ENCODE peak calls at places on chromosomes 11 and 22, in four cellular contexts. One of them, this sample, is unnamed.

GRCh38 chr11:110131386-110132123 is 38.4 kb downstream of the ZC3H12C start:
- DNase-seq in RWPE1: peak; percentile 31
- DNase-seq in AG04449: no peak
- DNase-seq in uterus: no peak
- DNase-seq in this sample: no peak

GRCh38 chr11:76835928-76836612 is 24.6 kb upstream of the ACER3 start:
- DNase-seq in RWPE1: peak; percentile 30
- DNase-seq in uterus: no peak
- DNase-seq in AG04449: no peak
- DNase-seq in this sample: peak; percentile 64

GRCh38 chr11:44674809-44675208 is 52.0 kb upstream of the TSPAN18 start:
- DNase-seq in AG04449: no peak
- DNase-seq in RWPE1: no peak
- DNase-seq in uterus: no peak
- DNase-seq in this sample: no peak

GRCh38 chr11:14203392-14203791 is 155.6 kb downstream of the RRAS2 start:
- DNase-seq in uterus: no peak
- DNase-seq in AG04449: no peak
- DNase-seq in RWPE1: no peak
- DNase-seq in this sample: no peak

GRCh38 chr11:43268161-43268560 is 43.6 kb upstream of the API5 start:
- DNase-seq in RWPE1: no peak
- DNase-seq in uterus: peak; percentile 19
- DNase-seq in AG04449: no peak
- DNase-seq in this sample: no peak

GRCh38 chr11:73989156-73989555 is 6.5 kb upstream of the UCP2 start:
- DNase-seq in AG04449: no peak
- DNase-seq in RWPE1: no peak
- DNase-seq in uterus: no peak
- DNase-seq in this sample: no peak

GRCh38 chr11:498297-499181 is 8.5 kb downstream of the RNH1 start:
- DNase-seq in RWPE1: no peak
- DNase-seq in AG04449: no peak
- DNase-seq in uterus: peak; percentile 16
- DNase-seq in this sample: no peak

GRCh38 chr11:43574949-43575915 is 105.3 kb upstream of the HSD17B12 start:
- DNase-seq in RWPE1: no peak
- DNase-seq in uterus: no peak
- DNase-seq in AG04449: peak; percentile 9
- DNase-seq in this sample: no peak

GRCh38 chr11:1195690-1196515 is 27.0 kb upstream of the MUC5B start:
- DNase-seq in uterus: peak; percentile 8
- DNase-seq in AG04449: no peak
- DNase-seq in RWPE1: no peak
- DNase-seq in this sample: no peak

DNA sequence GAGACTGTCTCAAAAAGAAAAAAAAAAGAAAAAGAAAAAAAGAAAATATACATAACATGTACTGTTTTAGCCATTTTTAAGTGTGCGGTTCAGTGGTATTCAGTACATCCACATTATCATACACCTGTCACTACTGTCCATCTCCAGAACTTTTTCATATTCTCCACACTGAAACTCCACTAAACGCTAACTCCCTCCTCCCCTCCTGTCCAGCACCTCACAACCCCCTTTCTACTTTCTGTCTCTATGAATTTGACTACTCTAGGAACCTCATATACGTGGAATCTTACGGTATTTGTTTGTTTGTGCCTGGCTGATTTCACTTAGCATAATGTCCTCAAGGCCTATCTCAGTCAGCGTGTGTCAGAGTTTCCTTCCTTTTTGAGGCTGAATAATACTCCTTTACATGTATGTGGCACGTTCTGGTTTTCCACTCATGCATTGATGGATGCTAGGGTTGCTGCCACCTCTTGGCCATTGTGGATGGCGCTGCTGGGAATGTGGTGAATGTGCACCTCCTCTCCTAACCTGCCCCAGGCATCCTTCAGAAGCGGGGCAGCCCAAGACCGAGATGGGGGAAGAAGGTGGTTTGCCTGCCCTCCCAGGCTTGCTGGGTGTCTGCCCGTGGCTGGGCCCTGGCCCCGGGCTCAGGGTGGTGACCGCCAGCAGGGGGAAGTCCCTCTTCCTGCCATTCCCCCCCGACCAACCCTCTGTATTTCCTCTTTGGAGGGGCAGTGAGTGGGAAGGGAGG is 60.5 kb downstream of the BCR start:
- DNase-seq in RWPE1: no peak
- DNase-seq in uterus: no peak
- DNase-seq in AG04449: no peak
- DNase-seq in this sample: no peak
- TF ChIP-seq CTCF in RWPE1: no peak
- TF ChIP-seq CTCF in uterus: no peak
- TF ChIP-seq CTCF in AG04449: peak; percentile 13
- TF ChIP-seq CTCF in this sample: no peak

GRCh38 chr11:34516247-34517040 is 2.9 kb upstream of the ELF5 start:
- DNase-seq in uterus: no peak
- DNase-seq in AG04449: no peak
- DNase-seq in RWPE1: no peak
- DNase-seq in this sample: no peak
- TF ChIP-seq CTCF in uterus: no peak
- TF ChIP-seq CTCF in AG04449: no peak
- TF ChIP-seq CTCF in RWPE1: no peak
- TF ChIP-seq CTCF in this sample: no peak

GRCh38 chr11:20132667-20133039 is 27.6 kb downstream of the DBX1 start:
- DNase-seq in AG04449: no peak
- DNase-seq in RWPE1: no peak
- DNase-seq in uterus: no peak
- DNase-seq in this sample: no peak
- TF ChIP-seq CTCF in AG04449: no peak
- TF ChIP-seq CTCF in RWPE1: peak; percentile 64
- TF ChIP-seq CTCF in uterus: no peak
- TF ChIP-seq CTCF in this sample: no peak

DNA sequence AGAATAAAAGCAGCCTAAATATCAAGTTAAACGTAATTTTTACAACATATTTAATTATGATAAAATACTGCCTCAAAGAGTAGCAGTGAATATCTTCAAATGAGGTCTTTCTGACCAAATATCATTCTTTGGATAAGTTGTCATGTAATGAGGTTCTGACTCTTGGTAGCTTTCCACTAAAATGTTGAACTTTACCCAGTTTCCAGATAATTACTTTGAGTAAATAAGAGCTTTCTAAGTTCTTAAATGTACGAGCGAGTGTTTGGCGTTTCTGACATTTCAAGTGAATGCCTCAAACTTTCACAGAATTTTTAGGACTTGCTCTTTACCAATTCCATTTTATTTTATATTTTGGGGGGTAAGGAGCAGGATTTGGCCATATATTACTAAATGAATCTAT is 1515.2 kb downstream of the FAM181B start:
- DNase-seq in uterus: no peak
- DNase-seq in AG04449: no peak
- DNase-seq in RWPE1: no peak
- DNase-seq in this sample: no peak
- TF ChIP-seq CTCF in uterus: no peak
- TF ChIP-seq CTCF in AG04449: no peak
- TF ChIP-seq CTCF in RWPE1: no peak
- TF ChIP-seq CTCF in this sample: no peak

GRCh38 chr11:75246673-75247350 is 6.2 kb downstream of the TPBGL start:
- DNase-seq in uterus: peak; percentile 3
- DNase-seq in RWPE1: no peak
- DNase-seq in AG04449: no peak
- DNase-seq in this sample: no peak

GRCh38 chr11:75244052-75244814 is 3.7 kb downstream of the TPBGL start:
- DNase-seq in RWPE1: no peak
- DNase-seq in uterus: no peak
- DNase-seq in AG04449: no peak
- DNase-seq in this sample: no peak

GRCh38 chr11:75242722-75243600 is 2.4 kb downstream of the TPBGL start:
- DNase-seq in RWPE1: no peak
- DNase-seq in uterus: no peak
- DNase-seq in AG04449: no peak
- DNase-seq in this sample: no peak

GRCh38 chr11:75246006-75246672 is 5.6 kb downstream of the TPBGL start:
- DNase-seq in uterus: peak; percentile 34
- DNase-seq in RWPE1: no peak
- DNase-seq in AG04449: no peak
- DNase-seq in this sample: no peak

GRCh38 chr11:75245356-75246005 is 4.9 kb downstream of the TPBGL start:
- DNase-seq in RWPE1: no peak
- DNase-seq in AG04449: no peak
- DNase-seq in uterus: no peak
- DNase-seq in this sample: no peak
- TF ChIP-seq CTCF in RWPE1: no peak
- TF ChIP-seq CTCF in AG04449: no peak
- TF ChIP-seq CTCF in uterus: no peak
- TF ChIP-seq CTCF in this sample: no peak

GRCh38 chr11:47997063-47998053 is 17.0 kb downstream of the PTPRJ start:
- DNase-seq in uterus: no peak
- DNase-seq in RWPE1: no peak
- DNase-seq in AG04449: no peak
- DNase-seq in this sample: no peak
- TF ChIP-seq CTCF in uterus: no peak
- TF ChIP-seq CTCF in RWPE1: no peak
- TF ChIP-seq CTCF in AG04449: no peak
- TF ChIP-seq CTCF in this sample: no peak

GRCh38 chr11:117519170-117519569 is 191.5 kb downstream of the CEP164 start:
- DNase-seq in AG04449: no peak
- DNase-seq in RWPE1: no peak
- DNase-seq in uterus: no peak
- DNase-seq in this sample: no peak
- TF ChIP-seq CTCF in AG04449: no peak
- TF ChIP-seq CTCF in RWPE1: no peak
- TF ChIP-seq CTCF in uterus: no peak
- TF ChIP-seq CTCF in this sample: no peak

GRCh38 chr22:30640361-30640760 is 4.8 kb downstream of the SLC35E4 start:
- DNase-seq in RWPE1: no peak
- DNase-seq in AG04449: no peak
- DNase-seq in uterus: no peak
- DNase-seq in this sample: no peak

GRCh38 chr22:30637701-30638114 is 2.1 kb downstream of the SLC35E4 start:
- DNase-seq in RWPE1: no peak
- DNase-seq in uterus: no peak
- DNase-seq in AG04449: no peak
- DNase-seq in this sample: no peak

GRCh38 chr22:30635273-30636225 is at the start of gene SLC35E4:
- DNase-seq in uterus: peak; percentile 97
- DNase-seq in RWPE1: peak; percentile 84
- DNase-seq in AG04449: peak; percentile 12
- DNase-seq in this sample: peak; percentile 93

GRCh38 chr22:30634477-30635233 is 926 bp upstream of the SLC35E4 start:
- DNase-seq in uterus: peak; percentile 88
- DNase-seq in RWPE1: peak; percentile 85
- DNase-seq in AG04449: peak; percentile 54
- DNase-seq in this sample: peak; percentile 88

DNA sequence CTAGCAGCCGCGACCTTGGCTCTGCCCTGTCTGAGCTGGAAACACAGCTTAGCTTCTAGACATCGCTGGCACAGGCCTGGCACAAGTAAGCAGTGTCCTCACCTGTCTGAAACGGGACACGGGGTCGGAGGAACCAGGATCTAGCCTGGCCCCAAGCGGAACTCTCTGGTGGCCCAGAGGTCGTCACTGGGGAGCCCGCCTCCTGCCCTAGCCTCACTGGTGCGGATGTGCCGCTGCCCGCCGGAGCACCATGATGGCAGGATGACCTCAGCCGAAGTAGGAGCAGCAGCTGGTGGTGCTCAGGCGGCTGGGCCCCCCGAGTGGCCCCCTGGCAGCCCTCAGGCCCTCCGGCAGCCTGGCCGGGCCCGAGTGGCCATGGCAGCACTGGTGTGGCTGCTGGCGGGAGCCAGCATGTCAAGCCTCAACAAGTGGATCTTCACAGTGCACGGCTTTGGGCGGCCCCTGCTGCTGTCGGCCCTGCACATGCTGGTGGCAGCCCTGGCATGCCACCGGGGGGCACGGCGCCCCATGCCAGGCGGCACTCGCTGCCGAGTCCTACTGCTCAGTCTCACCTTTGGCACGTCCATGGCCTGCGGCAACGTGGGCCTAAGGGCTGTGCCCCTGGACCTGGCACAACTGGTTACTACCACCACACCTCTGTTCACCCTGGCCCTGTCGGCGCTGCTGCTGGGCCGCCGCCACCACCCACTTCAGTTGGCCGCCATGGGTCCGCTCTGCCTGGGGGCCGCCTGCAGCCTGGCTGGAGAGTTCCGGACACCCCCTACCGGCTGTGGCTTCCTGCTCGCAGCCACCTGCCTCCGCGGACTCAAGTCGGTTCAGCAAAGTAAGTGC is 871 bp downstream of the SLC35E4 start:
- DNase-seq in uterus: peak; percentile 27
- DNase-seq in AG04449: no peak
- DNase-seq in RWPE1: no peak
- DNase-seq in this sample: no peak
- TF ChIP-seq CTCF in uterus: no peak
- TF ChIP-seq CTCF in AG04449: peak; percentile 14
- TF ChIP-seq CTCF in RWPE1: no peak
- TF ChIP-seq CTCF in this sample: no peak

GRCh38 chr11:17314232-17314547 is 37.4 kb upstream of the NCR3LG1 start:
- DNase-seq in AG04449: peak; percentile 57
- DNase-seq in RWPE1: peak; percentile 45
- DNase-seq in uterus: no peak
- DNase-seq in this sample: no peak

GRCh38 chr11:17313349-17314231 is 37.1 kb downstream of the NUCB2 start:
- DNase-seq in uterus: no peak
- DNase-seq in RWPE1: no peak
- DNase-seq in AG04449: peak; percentile 1
- DNase-seq in this sample: no peak

DNA sequence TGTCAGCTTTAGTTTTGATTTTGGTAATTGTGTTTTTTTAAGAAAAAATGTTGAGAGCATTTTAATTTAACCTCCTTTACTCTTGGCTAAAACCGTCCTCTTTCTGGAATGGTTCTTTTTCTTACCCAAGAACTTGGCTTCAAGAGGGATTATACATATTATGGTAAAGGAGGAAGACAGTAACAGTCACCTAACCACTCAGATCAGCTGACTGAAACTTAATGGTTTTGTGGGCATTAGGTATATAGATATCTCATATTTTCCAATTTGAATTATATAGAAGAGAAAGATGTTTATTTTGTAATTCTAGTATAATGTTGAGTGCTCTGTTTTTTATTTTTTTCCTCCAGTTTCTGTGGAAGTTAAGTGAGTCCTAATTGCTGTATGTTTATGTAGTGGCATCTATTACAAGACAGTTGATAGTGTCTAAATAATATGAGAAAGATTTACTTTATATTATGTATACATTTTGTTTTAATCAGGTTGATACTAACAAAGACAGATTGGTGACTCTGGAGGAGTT is 36.6 kb upstream of the NCR3LG1 start:
- DNase-seq in uterus: no peak
- DNase-seq in AG04449: no peak
- DNase-seq in RWPE1: no peak
- DNase-seq in this sample: no peak
- TF ChIP-seq CTCF in uterus: no peak
- TF ChIP-seq CTCF in AG04449: no peak
- TF ChIP-seq CTCF in RWPE1: no peak
- TF ChIP-seq CTCF in this sample: no peak